ENCODE peak calls at places on chromosomes 3 and 15, in seven cellular contexts. Y is tibial artery, W is IMR-90, I is astrocyte, V is endodermal cell, O is BJ, J is psoas muscle. M is an unnamed sample.

GRCh38 chr3:3560566-3561336 is 238.5 kb upstream of the LRRN1 start:
- DNase-seq in Y (no peak), W (peak; percentile 1), I (peak; percentile 84), V (no peak), O (peak; percentile 27), J (no peak), M (no peak)

GRCh38 chr3:140715035-140715434 is 37.2 kb downstream of the TRIM42 start:
- DNase-seq in Y (no peak), W (no peak), I (no peak), V (no peak), O (no peak), J (no peak), M (no peak)

GRCh38 chr15:80066912-80067311 is 7.4 kb downstream of the ZFAND6 start:
- DNase-seq in Y (no peak), W (no peak), I (no peak), V (no peak), O (no peak), J (no peak), M (no peak)

GRCh38 chr3:128950223-128950938 is 43.5 kb downstream of the CFAP92 start:
- DNase-seq in Y (no peak), W (peak; percentile 38), I (peak; percentile 29), V (peak; percentile 76), O (no peak), J (no peak), M (peak; percentile 29)

GRCh38 chr15:63481105-63481810 is 23.1 kb upstream of the USP3 start:
- DNase-seq in Y (no peak), W (peak; percentile 53), I (peak; percentile 18), V (peak; percentile 50), O (no peak), J (no peak), M (no peak)

GRCh38 chr3:167776144-167776685 is 40.7 kb downstream of the SERPINI1 start:
- DNase-seq in Y (no peak), W (no peak), I (peak; percentile 47), V (no peak), O (no peak), J (no peak), M (no peak)

GRCh38 chr3:85576091-85576690 is 617.4 kb downstream of the CADM2 start:
- DNase-seq in Y (peak; percentile 36), W (peak; percentile 55), I (no peak), V (peak; percentile 87), O (no peak), J (peak; percentile 28), M (no peak)

GRCh38 chr15:80234883-80235282 is 17.1 kb downstream of the CTXND1 start:
- DNase-seq in Y (peak; percentile 32), W (peak; percentile 14), I (no peak), V (peak; percentile 90), O (no peak), J (peak; percentile 27), M (no peak)

GRCh38 chr3:187567741-187568140 is 102.5 kb downstream of the SST start:
- DNase-seq in Y (no peak), W (peak; percentile 57), I (peak; percentile 97), V (no peak), O (peak; percentile 90), J (no peak), M (no peak)

GRCh38 chr15:84685304-84685703 is 27.3 kb upstream of the NMB start:
- DNase-seq in Y (peak; percentile 66), W (peak; percentile 82), I (peak; percentile 80), V (no peak), O (peak; percentile 61), J (peak; percentile 70), M (no peak)

GRCh38 chr15:91853968-91854943 is 748 bp downstream of the SLCO3A1 start:
- DNase-seq in Y (peak; percentile 33), W (no peak), I (no peak), V (peak; percentile 84), O (no peak), J (peak; percentile 68), M (peak; percentile 90)

GRCh38 chr3:149850787-149851582 is 38.0 kb downstream of the RNF13 start:
- DNase-seq in Y (no peak), W (no peak), I (no peak), V (no peak), O (no peak), J (no peak), M (no peak)

GRCh38 chr3:141840737-141841544 is 35.5 kb upstream of the ATP1B3 start:
- DNase-seq in Y (no peak), W (no peak), I (peak; percentile 79), V (no peak), O (no peak), J (no peak), M (no peak)

GRCh38 chr15:75577401-75578205 is 1.5 kb downstream of the PTPN9 start:
- DNase-seq in Y (no peak), W (peak; percentile 28), I (no peak), V (peak; percentile 50), O (no peak), J (no peak), M (no peak)

GRCh38 chr15:68589783-68590710 is 11.3 kb downstream of the CORO2B start:
- DNase-seq in Y (no peak), W (no peak), I (no peak), V (no peak), O (no peak), J (no peak), M (peak; percentile 64)

GRCh38 chr3:106824856-106825255 is 552.4 kb upstream of the CCDC54 start:
- DNase-seq in Y (no peak), W (peak; percentile 65), I (peak; percentile 80), V (peak; percentile 71), O (no peak), J (no peak), M (no peak)

GRCh38 chr3:182740710-182741109 is 52.6 kb upstream of the ATP11B start:
- DNase-seq in Y (no peak), W (no peak), I (no peak), V (no peak), O (no peak), J (no peak), M (no peak)

GRCh38 chr3:27591811-27592210 is 107.6 kb upstream of the SLC4A7 start:
- DNase-seq in Y (no peak), W (no peak), I (peak; percentile 61), V (no peak), O (no peak), J (no peak), M (no peak)

GRCh38 chr3:71397046-71397445 is 186.5 kb downstream of the FOXP1 start:
- DNase-seq in Y (peak; percentile 36), W (peak; percentile 30), I (no peak), V (no peak), O (no peak), J (no peak), M (no peak)

GRCh38 chr3:151419806-151420205 is 35.3 kb upstream of the P2RY12 start:
- DNase-seq in Y (no peak), W (no peak), I (no peak), V (no peak), O (no peak), J (no peak), M (no peak)

GRCh38 chr3:129121016-129121791 is 400 bp downstream of the RAB43 start:
- DNase-seq in Y (no peak), W (peak; percentile 26), I (no peak), V (peak; percentile 76), O (no peak), J (peak; percentile 28), M (no peak)

DNA sequence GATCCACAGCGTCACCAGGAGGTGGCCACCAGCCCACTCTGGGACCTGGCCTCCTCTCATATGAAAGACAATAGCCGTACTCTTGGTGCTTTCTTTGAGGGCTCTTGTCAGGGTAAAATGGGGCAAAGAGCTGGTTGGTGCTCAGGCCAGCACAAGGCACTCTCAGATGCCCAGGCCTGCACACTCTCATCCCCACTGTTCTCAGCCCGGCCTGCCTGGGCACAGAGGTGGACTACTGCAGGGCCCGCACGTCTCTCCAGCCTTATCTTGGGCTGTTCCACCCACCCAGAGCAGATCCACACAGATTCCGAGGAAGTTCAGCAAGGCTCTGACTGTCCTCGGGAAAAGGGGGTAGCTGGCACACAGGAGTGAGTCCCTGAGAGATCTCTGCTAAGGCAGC is 122.8 kb upstream of the PRR20G start:
- DNase-seq in Y (no peak), W (no peak), I (no peak), V (peak; percentile 30), O (no peak), J (no peak), M (peak; percentile 63)
- H3K27me3 ChIP-seq in Y (no peaks in the 10 kb centered on the region), W (peaks cover 30% of the 10 kb centered on the region), I (peaks cover 3% of the 10 kb centered on the region), V (no peaks in the 10 kb centered on the region), O (peaks cover 4% of the 10 kb centered on the region), J (no peaks in the 10 kb centered on the region), M (peaks cover 21% of the 10 kb centered on the region)

GRCh38 chr3:38138347-38139190 is at the start of gene MYD88:
- DNase-seq in Y (peak; percentile 86), W (peak; percentile 51), I (peak; percentile 39), V (peak; percentile 91), O (peak; percentile 8), J (peak; percentile 86), M (peak; percentile 99)
- TF ChIP-seq CTCF in Y (no peak), W (peak; percentile 6), I (no peak), V (no peak), O (peak; percentile 21), J (no peak), M (no peak)

DNA sequence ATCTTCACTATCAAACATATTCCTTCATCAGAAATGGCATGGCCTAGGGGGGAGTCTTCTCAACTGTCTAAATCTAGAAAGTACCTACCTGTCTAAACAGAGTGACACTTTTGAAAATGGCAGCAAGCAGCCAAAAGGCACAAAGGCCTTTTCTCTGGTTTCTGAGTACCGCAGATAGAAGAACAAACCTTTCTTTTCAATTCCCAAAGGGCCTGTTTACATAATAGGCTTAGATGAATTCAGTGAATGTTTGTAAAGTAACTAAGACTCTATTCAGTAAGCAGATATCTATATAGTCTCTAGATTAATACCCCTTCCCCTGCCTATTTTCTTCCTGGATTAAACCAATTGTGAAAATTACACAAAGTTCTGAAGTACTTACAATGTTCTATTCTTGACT is 7.1 kb downstream of the MYEF2 start:
- DNase-seq in Y (no peak), W (no peak), I (no peak), V (no peak), O (no peak), J (no peak), M (no peak)
- H3K27me3 ChIP-seq in Y (no peaks in the 10 kb centered on the region), W (no peaks in the 10 kb centered on the region), I (no peaks in the 10 kb centered on the region), V (no peaks in the 10 kb centered on the region), O (no peaks in the 10 kb centered on the region), J (no peaks in the 10 kb centered on the region), M (no peaks in the 10 kb centered on the region)

GRCh38 chr3:94524102-94524922 is 461.5 kb downstream of the NSUN3 start:
- DNase-seq in Y (no peak), W (no peak), I (no peak), V (peak; percentile 48), O (no peak), J (no peak), M (no peak)

GRCh38 chr3:94520364-94520763 is 457.5 kb downstream of the NSUN3 start:
- DNase-seq in Y (no peak), W (no peak), I (no peak), V (no peak), O (no peak), J (no peak), M (no peak)

GRCh38 chr3:94525039-94525438 is 462.2 kb downstream of the NSUN3 start:
- DNase-seq in Y (no peak), W (peak; percentile 13), I (peak; percentile 21), V (peak; percentile 51), O (no peak), J (no peak), M (no peak)

GRCh38 chr3:94522488-94522887 is 459.6 kb downstream of the NSUN3 start:
- DNase-seq in Y (no peak), W (no peak), I (no peak), V (no peak), O (no peak), J (no peak), M (no peak)
- TF ChIP-seq CTCF in Y (no peak), W (no peak), I (no peak), V (peak; percentile 82), O (no peak), J (no peak), M (no peak)

M was measured in spleen.